ENCODE peak calls at places on chromosomes 5 and 9, in five cellular contexts. R, K, L, B and C are unnamed samples. For H3K4me1, the result is how much of the 10 kb centered on the place peaks cover.

GRCh38 chr9:7115606-7116005 is 357.8 kb downstream of the KDM4C start:
- DNase-seq in R (no peak), K (no peak), L (no peak), B (no peak), C (no peak)

GRCh38 chr9:106892632-106893031 is 29.7 kb downstream of the ZNF462 start:
- DNase-seq in R (no peak), K (no peak), L (no peak), B (no peak), C (no peak)

GRCh38 chr9:95753762-95754465 is 121.6 kb upstream of the ERCC6L2 start:
- DNase-seq in R (no peak), K (no peak), L (no peak), B (no peak), C (no peak)

GRCh38 chr9:90007516-90008430 is 403.0 kb downstream of the GADD45G start:
- DNase-seq in R (no peak), K (no peak), L (no peak), B (no peak), C (peak)

GRCh38 chr9:89745601-89746376 is 141.0 kb downstream of the GADD45G start:
- DNase-seq in R (no peak), K (no peak), L (no peak), B (no peak), C (no peak)

GRCh38 chr5:180525363-180525762 is 31.2 kb downstream of the CNOT6 start:
- DNase-seq in R (no peak), K (no peak), L (no peak), B (peak), C (no peak)

GRCh38 chr5:124740991-124741583 is 5.4 kb downstream of the ZNF608 start:
- DNase-seq in R (no peak), K (no peak), L (no peak), B (no peak), C (no peak)

GRCh38 chr9:18595597-18595996 is 121.6 kb downstream of the ADAMTSL1 start:
- DNase-seq in R (no peak), K (no peak), L (peak), B (no peak), C (no peak)

GRCh38 chr9:13378171-13378570 is 98.7 kb upstream of the MPDZ start:
- DNase-seq in R (no peak), K (no peak), L (no peak), B (no peak), C (no peak)

GRCh38 chr5:173643964-173644363 is 27.5 kb upstream of the BOD1 start:
- DNase-seq in R (no peak), K (no peak), L (no peak), B (no peak), C (no peak)

GRCh38 chr5:10149911-10150310 is 99.8 kb downstream of the ATPSCKMT start:
- DNase-seq in R (no peak), K (no peak), L (no peak), B (no peak), C (no peak)

GRCh38 chr9:93053781-93054331 is 4.6 kb upstream of the SUSD3 start:
- DNase-seq in R (no peak), K (no peak), L (no peak), B (no peak), C (no peak)

GRCh38 chr5:61301820-61302563 is 30.1 kb upstream of the ZSWIM6 start:
- DNase-seq in R (no peak), K (peak), L (peak), B (no peak), C (peak)
- H3K27ac ChIP-seq in R (no peak), K (no peak), L (peak), B (no peak), C (peak)

GRCh38 chr9:98639133-98639532 is 69.6 kb downstream of the GABBR2 start:
- DNase-seq in R (no peak), K (no peak), L (no peak), B (no peak), C (no peak)
- H3K4me1 ChIP-seq in R (under half), K (under half), L (under half), B (under half), C (under half)

DNA sequence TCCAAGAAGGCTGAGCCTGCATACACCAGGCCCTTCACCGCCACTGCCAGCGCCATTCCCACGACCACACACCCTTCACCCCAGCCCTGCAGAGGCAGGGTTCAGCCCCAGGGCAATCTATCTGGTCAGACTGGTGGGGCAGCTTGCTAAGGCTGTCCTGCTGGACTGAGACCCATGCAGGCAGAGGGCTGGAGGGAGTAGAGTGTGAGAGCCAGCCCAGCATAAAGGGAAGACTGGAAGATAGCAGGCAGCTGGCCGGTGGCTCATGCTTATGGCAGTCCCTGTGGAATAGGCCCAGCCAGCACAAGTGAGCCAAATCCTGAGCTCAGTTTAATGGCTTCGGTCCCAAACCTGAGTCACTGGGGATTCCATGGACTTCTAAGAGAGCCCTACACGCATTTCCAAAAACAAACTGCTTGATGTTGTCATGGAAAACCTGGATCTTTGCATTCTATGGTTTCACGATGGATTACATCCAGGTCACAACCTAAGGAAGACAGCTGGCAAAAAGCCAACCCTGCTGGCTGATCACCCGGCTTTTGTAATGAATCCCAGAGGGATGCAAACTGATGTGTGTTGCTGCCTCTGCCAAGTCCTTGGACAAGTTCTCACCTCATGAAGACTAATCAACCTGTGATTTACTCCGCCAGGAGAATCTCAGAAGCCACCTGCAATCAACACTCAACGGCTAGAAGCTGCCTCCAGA is 143.7 kb downstream of the LHFPL2 start:
- DNase-seq in R (no peak), K (peak), L (peak), B (no peak), C (peak)
- H3K27ac ChIP-seq in R (no peak), K (peak), L (peak), B (no peak), C (peak)

GRCh38 chr5:107467137-107467932 is 203.4 kb downstream of the EFNA5 start:
- DNase-seq in R (no peak), K (peak), L (no peak), B (no peak), C (no peak)
- H3K4me1 ChIP-seq in R (under half), K (under half), L (under half), B (under half), C (half or more)

GRCh38 chr5:139389701-139390638 is at the start of gene MZB1:
- DNase-seq in R (peak), K (no peak), L (no peak), B (peak), C (peak)

GRCh38 chr5:139385061-139385889 is 2.2 kb upstream of the SLC23A1 start:
- DNase-seq in R (no peak), K (no peak), L (no peak), B (peak), C (no peak)

GRCh38 chr5:139388198-139388821 is 1.4 kb downstream of the MZB1 start:
- DNase-seq in R (no peak), K (peak), L (no peak), B (peak), C (no peak)

GRCh38 chr5:139386039-139386438 is 2.9 kb upstream of the SLC23A1 start:
- DNase-seq in R (no peak), K (no peak), L (no peak), B (no peak), C (no peak)

GRCh38 chr5:139387611-139388197 is 2.0 kb downstream of the MZB1 start:
- DNase-seq in R (no peak), K (no peak), L (no peak), B (no peak), C (no peak)
- H3K27ac ChIP-seq in R (no peak), K (peak), L (no peak), B (no peak), C (no peak)

GRCh38 chr9:128886211-128886826 is 4.4 kb downstream of the LRRC8A start:
- DNase-seq in R (no peak), K (no peak), L (no peak), B (no peak), C (no peak)
- H3K4me1 ChIP-seq in R (under half), K (under half), L (under half), B (half or more), C (half or more)

GRCh38 chr5:43041669-43042175 is 1.6 kb upstream of the ANXA2R start:
- DNase-seq in R (peak), K (peak), L (peak), B (no peak), C (no peak)
- H3K27ac ChIP-seq in R (peak), K (peak), L (peak), B (peak), C (peak)